ENCODE peak calls at places on chromosomes 2 and 18, in eight cellular contexts. V is mucosa of descending colon, M is GM12865, E is suprapubic skin, C is IMR-90, F is GM23338, G is brain microvascular endothelial cell, O is right atrium auricular region. B is an unnamed sample.

GRCh38 chr2:208491648-208492047 is 85.1 kb downstream of the PTH2R start:
- DNase-seq in V (no peak), M (no peak), E (no peak), C (no peak), F (no peak), G (no peak), O (no peak), B (no peak)

GRCh38 chr2:443211-443610 is 155.3 kb upstream of the ALKAL2 start:
- DNase-seq in V (no peak), M (no peak), E (no peak), C (no peak), F (no peak), G (no peak), O (no peak), B (no peak)

GRCh38 chr2:170845343-170845742 is 28.7 kb downstream of the GAD1 start:
- DNase-seq in V (no peak), M (peak; percentile 18), E (no peak), C (no peak), F (peak; percentile 84), G (no peak), O (no peak), B (no peak)

GRCh38 chr2:29423267-29423666 is 308.1 kb downstream of the CLIP4 start:
- DNase-seq in V (no peak), M (peak; percentile 55), E (no peak), C (no peak), F (no peak), G (no peak), O (no peak), B (no peak)

GRCh38 chr2:136242687-136243277 is 124.8 kb upstream of the CXCR4 start:
- DNase-seq in V (no peak), M (peak; percentile 18), E (no peak), C (no peak), F (no peak), G (peak; percentile 32), O (no peak), B (no peak)

GRCh38 chr18:808086-808485 is 4.0 kb downstream of the YES1 start:
- DNase-seq in V (no peak), M (no peak), E (no peak), C (peak; percentile 64), F (no peak), G (no peak), O (no peak), B (no peak)

GRCh38 chr2:68714866-68715265 is 19.7 kb upstream of the ARHGAP25 start:
- DNase-seq in V (peak; percentile 77), M (peak; percentile 91), E (no peak), C (no peak), F (no peak), G (no peak), O (peak; percentile 69), B (peak; percentile 53)

GRCh38 chr2:184402381-184402780 is 195.9 kb upstream of the ZNF804A start:
- DNase-seq in V (no peak), M (no peak), E (no peak), C (no peak), F (no peak), G (peak; percentile 7), O (no peak), B (no peak)

GRCh38 chr18:8871484-8871883 is 166.1 kb downstream of the MTCL1 start:
- DNase-seq in V (no peak), M (no peak), E (no peak), C (no peak), F (no peak), G (no peak), O (no peak), B (no peak)

GRCh38 chr2:73907840-73908452 is 15.1 kb downstream of the ACTG2 start:
- DNase-seq in V (no peak), M (peak; percentile 67), E (no peak), C (peak; percentile 62), F (peak; percentile 83), G (peak; percentile 78), O (no peak), B (no peak)

GRCh38 chr2:232829988-232830387 is 40.1 kb upstream of the SNORC start:
- DNase-seq in V (no peak), M (no peak), E (no peak), C (no peak), F (no peak), G (no peak), O (no peak), B (no peak)

GRCh38 chr2:28322456-28322855 is 70.2 kb upstream of the FOSL2 start:
- DNase-seq in V (no peak), M (no peak), E (no peak), C (no peak), F (no peak), G (no peak), O (no peak), B (no peak)

GRCh38 chr2:100742884-100743283 is 77.1 kb upstream of the NPAS2 start:
- DNase-seq in V (no peak), M (no peak), E (no peak), C (peak; percentile 98), F (no peak), G (peak; percentile 85), O (peak; percentile 69), B (no peak)

GRCh38 chr2:112541315-112542122 is 746 bp upstream of the POLR1B start:
- DNase-seq in V (peak; percentile 84), M (peak; percentile 82), E (peak; percentile 80), C (peak; percentile 48), F (peak; percentile 83), G (peak; percentile 48), O (peak; percentile 62), B (peak; percentile 39)

GRCh38 chr2:113275556-113276215 is 3.0 kb downstream of the PAX8 start:
- DNase-seq in V (no peak), M (no peak), E (no peak), C (no peak), F (peak; percentile 15), G (no peak), O (no peak), B (no peak)

GRCh38 chr2:133477614-133477990 is 90.7 kb downstream of the NCKAP5 start:
- DNase-seq in V (no peak), M (no peak), E (no peak), C (peak; percentile 83), F (no peak), G (peak; percentile 40), O (no peak), B (no peak)

GRCh38 chr2:172516299-172516698 is 39.6 kb upstream of the PDK1 start:
- DNase-seq in V (no peak), M (no peak), E (no peak), C (peak; percentile 93), F (no peak), G (peak; percentile 54), O (no peak), B (no peak)

GRCh38 chr2:48482313-48482712 is 47.6 kb upstream of the STON1 start:
- DNase-seq in V (no peak), M (no peak), E (no peak), C (peak; percentile 88), F (no peak), G (no peak), O (no peak), B (no peak)

GRCh38 chr2:100004348-100004884 is 138.0 kb downstream of the AFF3 start:
- DNase-seq in V (no peak), M (no peak), E (no peak), C (no peak), F (no peak), G (no peak), O (no peak), B (no peak)

GRCh38 chr2:175880-176800 is 87.7 kb downstream of the SH3YL1 start:
- DNase-seq in V (no peak), M (no peak), E (no peak), C (peak; percentile 1), F (no peak), G (no peak), O (no peak), B (no peak)

DNA sequence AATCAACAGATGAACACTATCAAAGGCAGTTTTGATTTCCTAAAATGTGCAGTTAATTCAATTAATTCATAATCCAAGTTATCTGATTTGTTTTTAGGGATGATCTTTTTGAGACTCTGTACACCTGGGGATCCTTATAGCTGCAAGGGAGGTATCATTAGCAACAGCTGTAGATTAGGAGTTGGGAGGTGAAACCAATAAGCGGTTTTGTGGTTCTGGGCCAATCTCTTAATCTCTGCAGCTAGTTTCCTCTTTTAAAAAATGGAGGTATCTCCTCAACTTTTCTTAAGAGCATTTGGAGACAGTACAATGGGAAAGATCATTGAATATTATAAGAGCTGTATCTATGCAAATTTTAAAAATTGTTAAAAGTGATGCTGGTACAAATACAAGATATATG is 126.0 kb downstream of the MC4R start:
- DNase-seq in V (no peak), M (peak; percentile 41), E (no peak), C (no peak), F (no peak), G (no peak), O (no peak), B (peak; percentile 59)
- TF ChIP-seq CTCF in V (no peak), M (no peak), E (no peak), C (no peak), F (no peak), G (no peak), O (no peak), B (no peak)

GRCh38 chr2:152352616-152353015 is 17.6 kb downstream of the FMNL2 start:
- DNase-seq in V (no peak), M (no peak), E (no peak), C (no peak), F (no peak), G (no peak), O (no peak), B (no peak)

GRCh38 chr2:152348388-152348787 is 13.4 kb downstream of the FMNL2 start:
- DNase-seq in V (no peak), M (no peak), E (no peak), C (peak; percentile 10), F (no peak), G (no peak), O (no peak), B (no peak)

GRCh38 chr2:152347076-152347475 is 12.1 kb downstream of the FMNL2 start:
- DNase-seq in V (no peak), M (no peak), E (no peak), C (peak; percentile 74), F (no peak), G (peak; percentile 74), O (no peak), B (no peak)

GRCh38 chr2:152350155-152350679 is 15.2 kb downstream of the FMNL2 start:
- DNase-seq in V (no peak), M (no peak), E (no peak), C (no peak), F (no peak), G (no peak), O (no peak), B (no peak)

GRCh38 chr2:152349416-152349815 is 14.4 kb downstream of the FMNL2 start:
- DNase-seq in V (no peak), M (no peak), E (no peak), C (no peak), F (no peak), G (no peak), O (no peak), B (no peak)
- H3K4me3 ChIP-seq in V (no peak overlapping the region), M (no peak overlapping the region), E (no peak overlapping the region), C (no peak overlapping the region), F (no peak overlapping the region), G (no peak overlapping the region), O (no peak overlapping the region), B (no peak overlapping the region)

GRCh38 chr2:161426788-161427412 is 10.8 kb downstream of the TBR1 start:
- DNase-seq in V (no peak), M (no peak), E (no peak), C (peak; percentile 43), F (peak; percentile 43), G (no peak), O (no peak), B (no peak)
- TF ChIP-seq CTCF in V (no peak), M (peak; percentile 6), E (peak; percentile 15), C (peak; percentile 58), F (peak; percentile 58), G (peak; percentile 83), O (peak; percentile 30), B (peak; percentile 10)

GRCh38 chr2:148885209-148885608 is 10.2 kb downstream of the KIF5C start:
- DNase-seq in V (no peak), M (no peak), E (no peak), C (no peak), F (no peak), G (no peak), O (no peak), B (no peak)
- H3K4me3 ChIP-seq in V (no peak overlapping the region), M (no peak overlapping the region), E (no peak overlapping the region), C (no peak overlapping the region), F (no peak overlapping the region), G (no peak overlapping the region), O (no peak overlapping the region), B (no peak overlapping the region)